ENCODE peak calls at places on chromosomes 5 and 9, in four cellular contexts. U is spleen, S is prostate gland, D is fibroblast of mammary gland. W is an unnamed sample.

GRCh38 chr9:130542457-130543228 is 36.7 kb upstream of the FUBP3 start:
- DNase-seq in U (no peak), S (no peak), D (peak; percentile 66), W (no peak)

GRCh38 chr9:69873401-69873950 is 52.9 kb downstream of the CFAP95 start:
- DNase-seq in S (no peak), U (no peak), D (no peak), W (no peak)

GRCh38 chr5:64207978-64208377 is 42.3 kb downstream of the RNF180 start:
- DNase-seq in D (peak; percentile 41), S (no peak), U (no peak), W (peak; percentile 42)

GRCh38 chr5:102809033-102809432 is 53.9 kb downstream of the PAM start:
- DNase-seq in S (no peak), U (no peak), D (peak; percentile 63), W (peak; percentile 53)

GRCh38 chr5:26889810-26890209 is 148.6 kb downstream of the CDH9 start:
- DNase-seq in S (no peak), D (no peak), U (no peak), W (no peak)

GRCh38 chr5:32711693-32712462 is 757 bp downstream of the NPR3 start:
- DNase-seq in S (no peak), U (no peak), D (peak; percentile 31), W (peak; percentile 43)

GRCh38 chr9:100739208-100739607 is 161.3 kb downstream of the CAVIN4 start:
- DNase-seq in S (no peak), U (no peak), D (no peak), W (no peak)

GRCh38 chr5:95924720-95925119 is 36.9 kb downstream of the ELL2 start:
- DNase-seq in U (no peak), D (no peak), S (peak; percentile 26), W (no peak)

GRCh38 chr9:137352511-137353222 is 50.6 kb upstream of the NRARP start:
- DNase-seq in D (no peak), S (no peak), U (no peak), W (no peak)

GRCh38 chr9:88852794-88853193 is 138.5 kb upstream of the S1PR3 start:
- DNase-seq in D (peak; percentile 99), U (no peak), S (no peak), W (peak; percentile 95)

GRCh38 chr9:84439253-84439652 is 98.7 kb upstream of the SLC28A3 start:
- DNase-seq in S (no peak), U (no peak), D (no peak), W (no peak)

GRCh38 chr9:2628926-2629325 is 7.3 kb downstream of the VLDLR start:
- DNase-seq in U (no peak), D (no peak), S (no peak), W (no peak)

GRCh38 chr5:40929049-40929448 is 19.8 kb downstream of the C7 start:
- DNase-seq in U (no peak), D (peak; percentile 33), S (no peak), W (no peak)

GRCh38 chr5:78640622-78641021 is 8.0 kb downstream of the LHFPL2 start:
- DNase-seq in S (no peak), U (no peak), D (peak; percentile 72), W (peak; percentile 22)

GRCh38 chr9:89926691-89927220 is 321.9 kb downstream of the GADD45G start:
- DNase-seq in U (no peak), D (no peak), S (peak; percentile 80), W (no peak)

GRCh38 chr5:124649548-124650501 is 96.6 kb downstream of the ZNF608 start:
- DNase-seq in U (peak; percentile 95), S (no peak), D (peak; percentile 62), W (peak; percentile 97)

GRCh38 chr9:111613436-111614040 is 14.1 kb upstream of the PTGR1 start:
- DNase-seq in S (no peak), D (no peak), U (no peak), W (no peak)

GRCh38 chr9:91143642-91144041 is 218.1 kb downstream of the AUH start:
- DNase-seq in S (no peak), U (no peak), D (no peak), W (no peak)

GRCh38 chr9:131001021-131001420 is 8.0 kb upstream of the LAMC3 start:
- DNase-seq in S (no peak), D (no peak), U (no peak), W (no peak)

GRCh38 chr5:169248520-169248919 is 52.4 kb downstream of the SLIT3 start:
- DNase-seq in U (no peak), D (no peak), S (no peak), W (no peak)

GRCh38 chr9:96176901-96177718 is 124.9 kb downstream of the HSD17B3 start:
- DNase-seq in S (no peak), D (peak; percentile 41), U (no peak), W (no peak)

GRCh38 chr5:82330506-82330905 is 52.4 kb upstream of the RPS23 start:
- DNase-seq in U (no peak), D (no peak), S (no peak), W (no peak)

GRCh38 chr9:78297672-78297961 is 692 bp downstream of the PSAT1 start:
- DNase-seq in U (no peak), S (no peak), D (peak; percentile 56), W (peak; percentile 43)

GRCh38 chr5:172837640-172838039 is 3.6 kb downstream of the ERGIC1 start:
- DNase-seq in S (peak; percentile 95), D (no peak), U (peak; percentile 96), W (no peak)

GRCh38 chr9:121499427-121500164 is at the start of gene GGTA1:
- DNase-seq in U (peak; percentile 90), S (peak; percentile 34), D (peak; percentile 39), W (peak; percentile 37)

GRCh38 chr5:144035341-144035740 is 135.1 kb downstream of the YIPF5 start:
- DNase-seq in D (no peak), U (no peak), S (no peak), W (no peak)

GRCh38 chr5:166401391-166401790 is 1890.1 kb upstream of the WWC1 start:
- DNase-seq in D (no peak), S (no peak), U (no peak), W (no peak)

GRCh38 chr9:113454914-113455761 is 8.4 kb upstream of the RGS3 start:
- DNase-seq in S (no peak), U (no peak), D (peak; percentile 84), W (peak; percentile 88)

GRCh38 chr5:43400082-43400481 is 12.1 kb downstream of the CCL28 start:
- DNase-seq in D (peak; percentile 35), U (no peak), S (no peak), W (peak; percentile 33)
- TF ChIP-seq CTCF in D (peak; percentile 41), U (no peak), S (no peak), W (peak; percentile 39)

DNA sequence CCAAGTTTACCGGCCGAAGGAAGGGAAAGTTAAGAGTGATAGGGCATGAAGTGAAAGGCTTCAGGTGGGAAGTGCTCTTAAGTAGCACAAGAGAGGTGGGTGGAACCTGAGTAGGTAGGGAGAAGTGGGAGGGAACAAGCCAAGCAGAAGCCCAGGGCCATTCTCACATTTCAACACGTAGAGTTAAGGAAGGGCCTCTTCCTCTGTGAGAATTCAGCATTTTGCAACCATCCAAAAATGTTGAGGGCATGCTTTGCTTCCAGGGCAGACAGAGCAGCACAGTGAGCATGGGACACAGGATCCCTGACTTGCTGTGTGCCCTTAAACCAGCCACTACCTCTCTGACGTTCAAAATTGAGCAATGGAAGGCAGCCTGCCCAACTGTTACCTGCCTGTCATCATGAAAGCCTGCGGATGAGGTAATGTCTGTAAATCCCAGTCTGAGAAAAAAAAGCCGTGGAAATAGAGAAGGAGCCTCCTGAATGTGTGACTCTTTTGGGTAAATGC is 3.3 kb downstream of the CYFIP2 start:
- DNase-seq in S (no peak), D (no peak), U (no peak), W (no peak)
- H3K4me3 ChIP-seq in S (no peak overlapping the region), D (no peak overlapping the region), U (peak overlapping the region; percentile 97), W (no peak overlapping the region)

DNA sequence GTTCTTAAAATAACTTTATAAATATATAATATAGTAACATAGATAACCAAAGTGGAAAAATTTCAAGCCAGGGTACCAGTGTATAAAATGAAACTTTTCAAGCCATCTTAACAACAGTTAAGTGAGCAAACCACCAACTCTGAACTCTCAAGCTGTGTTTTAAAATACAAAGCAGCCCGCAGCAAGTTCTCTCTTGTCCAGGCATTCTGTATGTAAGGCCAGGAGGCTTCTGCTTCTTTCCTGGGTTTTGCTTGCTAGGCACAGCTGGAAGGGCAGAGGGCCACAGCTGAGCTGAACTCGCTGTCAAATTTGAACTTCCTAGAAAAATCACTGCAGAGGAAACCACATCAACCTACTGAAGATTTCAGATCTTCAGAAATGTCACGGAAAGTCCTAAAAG is 6.8 kb upstream of the CTNNAL1 start:
- DNase-seq in S (no peak), U (no peak), D (no peak), W (no peak)
- TF ChIP-seq CTCF in S (no peak), U (no peak), D (no peak), W (no peak)

GRCh38 chr5:149379177-149379761 is at the start of gene IL17B:
- DNase-seq in S (no peak), D (no peak), U (no peak), W (no peak)
- H3K4me3 ChIP-seq in S (no peak within 1 kb of the TSS), D (no peak within 1 kb of the TSS), U (no peak within 1 kb of the TSS), W (no peak within 1 kb of the TSS)

DNA sequence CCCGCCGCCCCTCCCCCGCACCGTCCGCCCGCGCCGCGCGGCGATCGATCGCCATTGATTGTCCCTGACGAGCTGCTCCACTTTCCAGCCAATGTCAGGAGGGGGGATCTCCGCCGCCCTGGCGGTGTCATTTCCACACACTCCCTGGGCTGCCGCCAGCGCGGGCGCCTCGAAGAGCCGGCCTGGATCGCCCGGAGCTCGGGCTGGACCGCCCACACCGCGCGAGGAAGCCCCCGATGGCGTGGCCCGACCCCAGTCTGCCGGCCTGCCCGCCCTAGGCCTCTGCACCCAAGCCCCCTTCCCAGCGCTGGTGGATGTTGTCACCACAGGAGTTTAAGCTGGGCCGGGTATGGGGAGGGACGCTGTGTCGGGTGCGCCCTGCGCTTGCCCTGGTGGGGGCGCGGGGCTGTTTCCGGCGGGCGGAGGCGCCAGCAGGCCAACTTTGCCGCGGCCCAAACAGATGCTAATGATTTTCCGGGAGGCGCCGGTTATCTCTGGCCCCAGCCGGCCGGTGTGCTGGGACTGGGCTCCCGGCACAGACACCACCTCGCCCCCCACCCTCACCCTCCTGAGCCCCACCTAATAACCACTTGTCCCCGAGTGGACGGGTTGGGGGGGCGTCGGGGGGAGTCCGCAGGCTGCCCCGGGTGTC is 10.6 kb upstream of the CXXC5 start:
- DNase-seq in S (peak; percentile 80), U (peak; percentile 93), D (peak; percentile 74), W (peak; percentile 82)
- TF ChIP-seq CTCF in S (no peak), U (no peak), D (no peak), W (no peak)

GRCh38 chr5:127864511-127864910 is 161.3 kb downstream of the CCDC192 start:
- DNase-seq in D (no peak), S (no peak), U (no peak), W (no peak)
- H3K4me3 ChIP-seq in D (no peak overlapping the region), S (no peak overlapping the region), U (no peak overlapping the region), W (no peak overlapping the region)

W was measured in astrocyte of the spinal cord.